ENCODE peak calls at places on chromosomes 16 and 17, in four cellular contexts. W is H9, F is uterus, D is stomach. Q is an unnamed sample.

GRCh38 chr16:27359051-27359450 is 42.9 kb upstream of the IL21R start:
- DNase-seq in W (no peak), F (no peak), D (no peak), Q (no peak)

GRCh38 chr16:18069683-18070082 is 266.9 kb downstream of the NPIPA8 start:
- DNase-seq in W (no peak), F (no peak), D (no peak), Q (no peak)

GRCh38 chr17:27315322-27315721 is 21.4 kb downstream of the WSB1 start:
- DNase-seq in W (peak; percentile 18), F (peak; percentile 91), D (peak; percentile 67), Q (peak; percentile 80)

GRCh38 chr17:309361-309888 is 43.2 kb downstream of the RPH3AL start:
- DNase-seq in W (peak; percentile 83), F (no peak), D (no peak), Q (no peak)

GRCh38 chr16:1181715-1182671 is 29.1 kb downstream of the CACNA1H start:
- DNase-seq in W (no peak), F (peak; percentile 91), D (peak; percentile 60), Q (peak; percentile 68)

GRCh38 chr17:7562208-7562605 is 488 bp downstream of the SENP3 start:
- DNase-seq in W (no peak), F (no peak), D (no peak), Q (no peak)

GRCh38 chr17:48241131-48241591 is 133.6 kb downstream of the SNX11 start:
- DNase-seq in W (no peak), F (peak; percentile 15), D (no peak), Q (no peak)

GRCh38 chr17:6570731-6571465 is 14.5 kb upstream of the PITPNM3 start:
- DNase-seq in W (no peak), F (no peak), D (peak; percentile 10), Q (no peak)

GRCh38 chr17:48429638-48430586 is at the start of gene SKAP1:
- DNase-seq in W (peak; percentile 71), F (no peak), D (peak; percentile 49), Q (peak; percentile 76)

GRCh38 chr16:6777624-6778023 is 555.0 kb upstream of the RBFOX1 start:
- DNase-seq in W (no peak), F (no peak), D (no peak), Q (no peak)

GRCh38 chr16:57167537-57167936 is 18.3 kb downstream of the PSME3IP1 start:
- DNase-seq in W (no peak), F (no peak), D (no peak), Q (no peak)

GRCh38 chr17:27533874-27534815 is 77.9 kb downstream of the KSR1 start:
- DNase-seq in W (peak; percentile 63), F (no peak), D (no peak), Q (no peak)

GRCh38 chr16:87135631-87136030 is 181.6 kb downstream of the C16orf95 start:
- DNase-seq in W (no peak), F (no peak), D (no peak), Q (no peak)

GRCh38 chr17:73546770-73547345 is 97.4 kb downstream of the SDK2 start:
- DNase-seq in W (peak; percentile 83), F (no peak), D (peak; percentile 39), Q (peak; percentile 83)

GRCh38 chr17:19460695-19461094 is 49.7 kb downstream of the RNF112 start:
- DNase-seq in W (peak; percentile 75), F (peak; percentile 72), D (no peak), Q (no peak)

GRCh38 chr17:43530303-43531081 is 15.6 kb downstream of the ETV4 start:
- DNase-seq in W (peak; percentile 100), F (peak; percentile 74), D (peak; percentile 41), Q (peak; percentile 46)

DNA sequence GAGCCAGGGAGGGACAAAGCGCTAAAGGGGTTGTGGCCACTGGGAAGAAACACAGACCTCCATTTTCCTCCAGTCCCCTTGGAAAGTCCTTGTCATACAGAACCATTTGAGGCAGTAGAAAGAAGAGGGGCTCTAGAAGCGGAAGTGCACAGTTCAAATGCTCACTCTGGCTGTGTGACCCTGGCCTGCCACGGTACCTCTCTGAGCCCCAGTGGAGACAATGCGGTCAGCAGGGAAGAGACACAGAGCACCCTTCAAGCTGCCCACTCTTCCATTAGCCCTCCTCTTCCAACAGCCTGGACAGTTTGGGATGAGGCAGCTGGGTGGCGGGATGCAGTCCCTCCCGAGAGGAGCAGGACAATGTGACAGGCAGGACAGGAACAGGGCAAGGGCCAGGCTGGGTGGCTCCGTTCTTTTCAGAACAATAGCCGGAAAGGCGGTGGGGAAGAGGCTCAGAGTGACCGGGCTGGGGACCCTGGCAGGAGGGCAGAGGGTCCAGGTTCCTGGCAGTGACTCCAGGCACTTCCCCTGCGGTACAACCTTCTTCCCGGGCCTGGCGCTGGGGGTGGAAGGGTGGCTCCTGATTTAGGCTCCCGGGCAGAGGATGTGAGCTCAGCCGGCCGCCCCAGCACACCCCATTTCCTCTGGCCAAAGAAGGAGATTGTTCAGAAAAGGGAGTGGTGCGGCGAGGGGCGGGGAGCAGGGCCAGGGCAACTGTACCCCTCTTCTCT is 5.6 kb downstream of the CASKIN2 start:
- DNase-seq in W (no peak), F (peak; percentile 68), D (no peak), Q (no peak)
- H3K4me1 ChIP-seq in W (no peaks in the 10 kb centered on the region), F (peaks cover 27% of the 10 kb centered on the region), D (peaks cover 51% of the 10 kb centered on the region), Q (peaks cover 25% of the 10 kb centered on the region)

GRCh38 chr16:30534368-30535105 is at the start of gene ZNF747:
- DNase-seq in W (peak; percentile 91), F (peak; percentile 94), D (peak; percentile 93), Q (peak; percentile 94)
- TF ChIP-seq CTCF in W (no peak), F (no peak), D (no peak), Q (no peak)

GRCh38 chr17:46192484-46193245 is 564 bp downstream of the KANSL1 start:
- DNase-seq in W (peak; percentile 85), F (peak; percentile 68), D (peak; percentile 57), Q (peak; percentile 85)
- H3K4me1 ChIP-seq in W (no peaks in the 10 kb centered on the region), F (peaks cover 4% of the 10 kb centered on the region), D (peaks cover 37% of the 10 kb centered on the region), Q (peaks cover 15% of the 10 kb centered on the region)

DNA sequence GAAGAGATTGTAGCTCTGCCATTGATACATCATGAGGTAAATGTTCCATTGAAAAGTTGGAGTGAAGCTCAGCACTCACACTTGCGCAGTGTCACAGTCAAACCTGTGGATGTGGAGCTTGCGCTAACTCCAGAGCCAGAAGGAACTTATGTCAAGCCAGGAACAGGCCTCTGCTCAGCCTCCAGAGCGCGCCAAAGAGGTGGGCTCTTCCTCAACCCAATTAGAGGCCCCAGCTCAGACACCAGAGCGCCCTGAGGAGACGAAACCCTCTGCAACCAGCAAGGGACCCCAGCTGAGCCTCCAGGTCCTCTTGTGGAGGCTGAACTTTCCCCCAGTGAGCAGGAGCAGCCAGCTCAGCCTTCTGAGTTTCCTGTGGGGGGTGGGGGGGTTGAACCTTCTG is 61.5 kb upstream of the FBXO47 start:
- DNase-seq in W (no peak), F (no peak), D (no peak), Q (no peak)
- TF ChIP-seq CTCF in W (no peak), F (no peak), D (no peak), Q (no peak)

DNA sequence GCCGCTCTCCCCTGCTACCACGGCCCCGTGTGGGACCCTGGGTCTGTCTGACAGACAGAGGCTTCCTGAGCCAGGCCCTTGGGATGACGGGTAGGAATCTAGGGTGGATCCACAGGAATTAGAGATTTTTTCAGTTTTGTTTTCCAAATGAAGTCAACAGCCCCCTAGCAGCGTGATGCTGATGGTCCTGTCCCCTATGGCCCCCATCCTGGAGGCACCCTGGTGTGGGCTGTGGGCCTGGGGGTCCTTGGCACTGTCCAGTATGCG is 15.5 kb downstream of the CENPX start:
- DNase-seq in W (no peak), F (no peak), D (no peak), Q (no peak)
- H3K4me1 ChIP-seq in W (no peaks in the 10 kb centered on the region), F (peaks cover 15% of the 10 kb centered on the region), D (peaks cover 7% of the 10 kb centered on the region), Q (no peaks in the 10 kb centered on the region)

Q was measured in mucosa of descending colon.